ENCODE peak calls at places on chromosomes 7 and 10, in six cellular contexts. L, I, Y, M, D and S are unnamed samples.

GRCh38 chr7:48183370-48183743 is 12.1 kb downstream of the ABCA13 start:
- DNase-seq in L (no peak), I (no peak), Y (no peak), M (peak), D (no peak), S (no peak)

GRCh38 chr7:135386776-135387175 is 123.1 kb downstream of the CNOT4 start:
- DNase-seq in L (no peak), I (no peak), Y (no peak), M (no peak), D (no peak), S (no peak)

GRCh38 chr10:81688459-81688858 is 186.5 kb upstream of the NRG3 start:
- DNase-seq in L (no peak), I (no peak), Y (no peak), M (no peak), D (no peak), S (no peak)

GRCh38 chr10:80462277-80462985 is 8.3 kb downstream of the TSPAN14 start:
- DNase-seq in L (no peak), I (no peak), Y (no peak), M (no peak), D (peak), S (no peak)

GRCh38 chr10:78320990-78321389 is 287.3 kb downstream of the RPS24 start:
- DNase-seq in L (no peak), I (no peak), Y (no peak), M (no peak), D (no peak), S (no peak)

GRCh38 chr10:30433286-30433778 is 652 bp upstream of the MAP3K8 start:
- DNase-seq in L (peak), I (peak), Y (no peak), M (peak), D (peak), S (peak)

GRCh38 chr7:29229946-29230345 is 35.4 kb downstream of the CHN2 start:
- DNase-seq in L (no peak), I (no peak), Y (no peak), M (no peak), D (no peak), S (no peak)

GRCh38 chr7:35555386-35555785 is 139.5 kb downstream of the HERPUD2 start:
- DNase-seq in L (no peak), I (peak), Y (no peak), M (peak), D (no peak), S (no peak)

GRCh38 chr10:91201213-91201996 is 19.1 kb upstream of the PCGF5 start:
- DNase-seq in L (no peak), I (no peak), Y (no peak), M (no peak), D (no peak), S (no peak)

GRCh38 chr7:69564454-69565417 is 33.5 kb upstream of the AUTS2 start:
- DNase-seq in L (no peak), I (peak), Y (peak), M (no peak), D (no peak), S (no peak)

GRCh38 chr7:90190995-90191394 is 20.5 kb upstream of the STEAP2 start:
- DNase-seq in L (no peak), I (no peak), Y (no peak), M (no peak), D (no peak), S (no peak)

DNA sequence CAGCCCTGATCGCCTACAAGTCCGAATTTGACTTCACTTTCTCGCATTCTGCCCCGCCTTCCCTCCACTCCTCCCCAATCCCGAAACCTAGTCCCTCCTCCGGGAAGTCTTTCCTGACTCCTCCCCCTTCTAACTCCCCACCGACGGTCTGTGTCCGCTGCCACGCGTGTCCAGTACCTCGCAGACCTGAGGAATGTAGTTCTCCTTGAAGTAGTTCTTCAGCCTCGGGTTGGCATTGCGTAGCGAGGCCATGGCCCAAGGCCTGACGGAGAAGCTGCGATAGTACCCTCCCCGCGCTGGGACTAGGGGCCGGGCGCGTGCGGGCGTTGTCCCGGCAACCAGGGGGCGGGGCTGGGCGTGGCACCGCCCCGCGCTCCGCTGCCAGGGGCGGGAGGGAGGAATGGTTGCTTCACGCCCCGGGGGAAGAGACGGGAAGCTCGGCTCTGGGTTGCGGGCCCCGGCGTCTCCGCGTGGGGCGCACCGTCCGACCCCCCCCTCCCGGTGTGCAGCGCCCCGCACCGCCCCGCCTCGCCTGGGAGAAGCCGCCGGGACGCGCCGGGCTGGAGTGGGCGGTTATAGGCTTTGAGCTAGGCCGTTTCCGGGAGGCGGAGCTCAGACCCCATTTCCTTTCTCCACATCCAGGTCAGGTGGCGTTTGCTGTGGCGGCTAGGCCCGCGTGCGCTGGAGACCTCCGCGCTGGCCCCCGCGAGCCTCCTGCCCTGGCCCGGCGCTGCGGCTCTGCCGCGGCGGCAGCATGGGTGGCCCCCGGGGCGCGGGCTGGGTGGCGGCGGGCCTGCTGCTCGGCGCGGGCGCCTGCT is at the start of the genes ARMC10 and FBXL13:
- DNase-seq in L (peak), I (peak), Y (peak), M (peak), D (peak), S (peak)
- TF ChIP-seq CTCF in L (peak), I (peak), Y (peak), M (no peak), D (peak), S (peak)

DNA sequence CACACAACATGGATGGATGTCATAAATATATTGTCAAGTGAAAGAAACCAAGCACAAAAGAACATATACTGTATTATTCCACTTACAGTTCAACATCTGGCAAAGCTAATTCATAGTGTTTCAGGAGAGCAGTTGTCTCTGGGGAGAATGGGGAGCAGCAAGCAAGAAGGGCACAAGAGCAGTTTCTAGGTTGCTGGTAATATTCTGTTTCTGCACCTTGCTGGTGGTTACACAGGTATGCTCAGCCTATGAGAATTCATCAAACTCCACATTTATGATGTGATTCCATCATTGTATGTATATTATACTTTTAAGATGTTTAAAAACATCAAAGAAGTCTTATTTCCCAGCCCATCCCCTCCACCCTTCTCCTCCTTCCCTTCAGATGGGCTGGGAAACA is 18.1 kb upstream of the PALS2 start:
- DNase-seq in L (no peak), I (no peak), Y (no peak), M (no peak), D (no peak), S (no peak)
- TF ChIP-seq CTCF in L (no peak), I (no peak), Y (no peak), M (no peak), D (no peak), S (no peak)

GRCh38 chr7:99385564-99385963 is 11.0 kb downstream of the ARPC1B start:
- DNase-seq in L (no peak), I (no peak), Y (no peak), M (no peak), D (no peak), S (no peak)

GRCh38 chr7:99384523-99384922 is 10.0 kb downstream of the ARPC1B start:
- DNase-seq in L (no peak), I (no peak), Y (no peak), M (no peak), D (no peak), S (no peak)

GRCh38 chr7:99387912-99388311 is 13.4 kb downstream of the ARPC1B start:
- DNase-seq in L (no peak), I (no peak), Y (no peak), M (no peak), D (no peak), S (no peak)

GRCh38 chr7:99383791-99384370 is 9.4 kb downstream of the ARPC1B start:
- DNase-seq in L (no peak), I (no peak), Y (no peak), M (no peak), D (no peak), S (no peak)

DNA sequence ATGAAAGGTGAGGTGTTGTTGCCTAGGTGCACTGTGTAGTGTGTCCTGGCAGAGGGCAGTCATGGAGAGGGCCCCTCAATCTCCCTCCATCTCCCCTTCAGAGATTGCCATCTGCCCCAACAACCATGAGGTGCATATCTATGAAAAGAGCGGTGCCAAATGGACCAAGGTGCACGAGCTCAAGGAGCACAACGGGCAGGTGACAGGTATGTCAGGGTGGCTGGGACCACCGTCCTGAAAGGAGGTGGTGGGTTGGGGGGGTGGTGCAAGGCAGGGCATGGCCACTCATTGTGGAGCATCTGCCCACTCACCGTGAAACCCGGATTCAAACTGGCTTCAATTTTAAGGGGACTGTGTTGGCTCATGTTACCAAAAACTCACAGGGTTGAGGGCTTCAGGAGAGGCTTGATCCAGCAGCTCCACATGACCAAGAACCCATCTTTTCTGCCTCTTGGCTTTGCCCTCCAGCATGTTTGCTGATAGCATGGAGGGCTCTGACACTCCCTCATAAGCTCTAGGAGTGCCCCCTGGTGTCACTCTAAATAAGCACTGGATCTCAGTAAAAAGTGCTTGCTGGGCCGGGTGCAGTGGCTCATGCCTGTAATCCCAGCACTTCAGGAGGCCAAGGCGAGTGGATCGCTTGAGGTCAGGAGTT is 12.2 kb downstream of the ARPC1B start:
- DNase-seq in L (peak), I (no peak), Y (no peak), M (no peak), D (no peak), S (no peak)
- TF ChIP-seq CTCF in L (peak), I (peak), Y (no peak), M (no peak), D (peak), S (no peak)

GRCh38 chr7:9031386-9031785 is 598.0 kb downstream of the NXPH1 start:
- DNase-seq in L (no peak), I (no peak), Y (no peak), M (no peak), D (no peak), S (no peak)
- TF ChIP-seq CTCF in L (no peak), I (no peak), Y (no peak), M (no peak), D (no peak), S (no peak)

DNA sequence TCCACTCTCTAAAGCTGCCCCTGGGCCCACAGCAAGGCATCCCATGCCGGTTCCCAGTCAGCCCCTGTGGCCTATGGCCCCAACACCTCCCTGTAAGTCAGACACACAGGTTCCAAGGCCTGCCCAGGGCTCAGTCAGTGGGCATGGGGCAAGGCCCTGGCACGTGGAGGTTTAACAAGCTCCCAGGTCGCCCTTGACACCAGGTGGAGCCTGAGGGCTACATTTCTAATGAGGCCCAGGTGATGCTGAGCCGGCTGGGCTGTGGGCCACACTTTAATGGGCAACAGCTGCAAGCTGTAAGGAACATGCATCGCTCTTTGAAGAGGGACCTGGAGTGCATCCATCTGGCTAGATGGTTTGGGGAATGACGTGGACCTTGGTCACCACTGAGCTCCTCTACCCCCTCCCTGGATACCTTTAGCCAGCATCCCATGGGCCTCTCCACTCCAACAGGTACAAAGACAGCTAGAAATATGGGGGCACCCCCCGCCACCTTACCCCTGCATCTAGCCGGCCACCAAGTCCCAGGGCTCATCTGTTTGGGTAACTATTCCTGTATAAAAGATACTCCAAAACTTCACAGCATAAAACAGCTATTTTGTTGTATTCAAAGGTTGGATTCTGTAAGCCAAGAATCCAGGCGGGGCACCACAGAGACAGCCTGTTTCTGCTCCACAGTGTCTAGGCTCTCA is 122.5 kb downstream of the OAT start:
- DNase-seq in L (no peak), I (no peak), Y (no peak), M (no peak), D (no peak), S (no peak)
- TF ChIP-seq CTCF in L (no peak), I (no peak), Y (no peak), M (no peak), D (no peak), S (no peak)

GRCh38 chr10:124738441-124738840 is 5.7 kb downstream of the FAM53B start:
- DNase-seq in L (no peak), I (no peak), Y (no peak), M (no peak), D (no peak), S (no peak)

GRCh38 chr10:124737708-124738107 is 6.5 kb downstream of the FAM53B start:
- DNase-seq in L (no peak), I (no peak), Y (no peak), M (no peak), D (no peak), S (no peak)

GRCh38 chr10:124737221-124737620 is 7.0 kb downstream of the FAM53B start:
- DNase-seq in L (no peak), I (no peak), Y (no peak), M (no peak), D (no peak), S (no peak)

GRCh38 chr10:124735491-124736286 is 8.5 kb downstream of the FAM53B start:
- DNase-seq in L (no peak), I (no peak), Y (no peak), M (no peak), D (no peak), S (no peak)

DNA sequence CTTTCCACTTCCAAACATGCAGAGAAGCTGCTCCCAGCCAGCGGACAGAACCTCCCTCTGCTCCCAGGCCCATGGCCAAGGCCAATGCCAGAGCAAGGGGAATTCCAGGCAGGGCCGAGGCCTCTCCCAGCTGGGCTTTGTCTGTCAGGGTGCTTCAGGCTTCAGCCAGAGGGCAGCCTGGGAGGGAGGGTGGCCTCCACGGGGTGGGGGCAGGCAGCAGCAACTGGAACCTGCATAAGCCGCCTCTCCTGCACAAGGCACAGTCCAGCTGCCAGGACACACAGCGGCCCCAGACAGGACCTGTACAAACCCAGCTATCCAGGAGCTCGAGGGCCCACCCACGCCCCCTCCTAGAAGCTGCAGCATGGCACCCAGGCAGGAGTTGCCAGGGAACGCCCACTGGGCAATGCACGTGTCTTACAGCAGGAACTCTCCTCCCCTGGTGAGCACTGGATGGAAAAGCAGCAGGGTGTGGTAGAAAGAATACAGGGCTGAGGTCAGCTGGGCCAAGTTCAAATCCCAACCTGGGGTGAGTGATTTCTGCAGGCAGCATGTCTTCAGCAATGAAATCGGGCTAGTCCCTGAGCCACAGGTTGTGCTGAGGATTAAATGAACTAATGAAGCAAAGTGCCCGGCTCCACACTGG is 7.6 kb downstream of the FAM53B start:
- DNase-seq in L (peak), I (peak), Y (peak), M (peak), D (no peak), S (no peak)
- TF ChIP-seq CTCF in L (no peak), I (no peak), Y (no peak), M (no peak), D (no peak), S (no peak)